ENCODE peak calls at places on chromosomes 11 and 22, in five cellular contexts. W, D, H, G and S are unnamed samples.
A peak's percentile ranks its signal among the peaks of the same experiment; 100 is the strongest.

GRCh38 chr11:66063900-66064299 is 6.2 kb upstream of the PACS1 start:
- DNase-seq in W (no peak), H (no peak), D (no peak), G (no peak), S (no peak)

GRCh38 chr11:103541186-103541795 is 432.1 kb downstream of the DYNC2H1 start:
- DNase-seq in W (no peak), G (no peak), D (no peak), H (no peak), S (no peak)

GRCh38 chr11:69086152-69086551 is 37.4 kb downstream of the TPCN2 start:
- DNase-seq in H (no peak), G (no peak), W (no peak), D (peak; percentile 67), S (no peak)

GRCh38 chr11:61610905-61611304 is 30.0 kb upstream of the SYT7 start:
- DNase-seq in D (no peak), H (no peak), G (no peak), W (no peak), S (no peak)

GRCh38 chr11:99325807-99326206 is 305.1 kb downstream of the CNTN5 start:
- DNase-seq in D (peak; percentile 4), H (peak; percentile 84), G (peak; percentile 81), W (no peak), S (no peak)

GRCh38 chr11:109934151-109934550 is 159.0 kb upstream of the ZC3H12C start:
- DNase-seq in W (no peak), G (no peak), D (no peak), H (no peak), S (no peak)

GRCh38 chr11:6397636-6398035 is 7.4 kb downstream of the SMPD1 start:
- DNase-seq in G (peak; percentile 52), W (no peak), D (peak; percentile 42), H (peak; percentile 60), S (no peak)

GRCh38 chr22:44335903-44336803 is 23.4 kb upstream of the SHISAL1 start:
- DNase-seq in W (no peak), G (no peak), H (no peak), D (no peak), S (no peak)

GRCh38 chr22:47474895-47475294 is 712.4 kb downstream of the TBC1D22A start:
- DNase-seq in H (no peak), D (no peak), W (no peak), G (no peak), S (peak; percentile 35)

GRCh38 chr11:117563556-117563955 is 233.5 kb downstream of the DSCAML1 start:
- DNase-seq in W (peak; percentile 13), G (no peak), H (no peak), D (no peak), S (no peak)

GRCh38 chr22:50720861-50721844 is 16.9 kb upstream of the ACR start:
- DNase-seq in G (no peak), H (no peak), D (no peak), W (no peak), S (no peak)

GRCh38 chr22:50718352-50718709 is 19.7 kb upstream of the ACR start:
- DNase-seq in H (no peak), D (no peak), G (no peak), W (no peak), S (no peak)

GRCh38 chr22:50719814-50720300 is 18.1 kb upstream of the ACR start:
- DNase-seq in G (no peak), W (no peak), H (no peak), D (no peak), S (no peak)

GRCh38 chr22:50722048-50722701 is 15.8 kb upstream of the ACR start:
- DNase-seq in H (no peak), G (no peak), D (no peak), W (no peak), S (no peak)

DNA sequence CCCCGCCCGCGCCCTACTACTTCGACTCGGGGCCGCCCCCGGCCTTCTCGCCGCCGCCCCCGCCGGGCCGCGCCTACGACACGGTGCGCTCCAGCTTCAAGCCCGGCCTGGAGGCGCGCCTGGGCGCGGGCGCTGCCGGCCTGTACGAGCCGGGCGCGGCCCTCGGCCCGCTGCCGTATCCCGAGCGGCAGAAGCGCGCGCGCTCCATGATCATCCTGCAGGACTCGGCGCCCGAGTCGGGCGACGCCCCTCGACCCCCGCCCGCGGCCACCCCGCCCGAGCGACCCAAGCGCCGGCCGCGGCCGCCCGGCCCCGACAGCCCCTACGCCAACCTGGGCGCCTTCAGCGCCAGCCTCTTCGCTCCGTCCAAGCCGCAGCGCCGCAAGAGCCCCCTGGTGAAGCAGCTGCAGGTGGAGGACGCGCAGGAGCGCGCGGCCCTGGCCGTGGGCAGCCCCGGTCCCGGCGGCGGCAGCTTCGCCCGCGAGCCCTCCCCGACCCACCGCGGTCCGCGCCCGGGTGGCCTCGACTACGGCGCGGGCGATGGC is 17.6 kb upstream of the ACR start:
- DNase-seq in D (peak; percentile 19), W (no peak), G (no peak), H (no peak), S (no peak)
- H3K4me3 ChIP-seq in D (no peak overlapping the region), W (no peak overlapping the region), G (no peak overlapping the region), H (no peak overlapping the region), S (no peak overlapping the region)

GRCh38 chr11:135074397-135074998 is 662.5 kb upstream of the B3GAT1 start:
- DNase-seq in H (peak; percentile 1), W (no peak), G (no peak), D (no peak), S (peak; percentile 8)
- TF ChIP-seq CTCF in H (no peak), W (no peak), G (peak; percentile 22), D (no peak), S (peak; percentile 65)

GRCh38 chr22:20804650-20805049 is 30.7 kb downstream of the SERPIND1 start:
- DNase-seq in H (no peak), G (no peak), D (no peak), W (peak; percentile 29), S (no peak)
- H3K4me3 ChIP-seq in H (no peak overlapping the region), G (no peak overlapping the region), D (no peak overlapping the region), W (no peak overlapping the region), S (no peak overlapping the region)

GRCh38 chr11:57746920-57747319 is 4.7 kb downstream of the BTBD18 start:
- DNase-seq in H (no peak), G (no peak), W (no peak), D (no peak), S (no peak)

GRCh38 chr11:57752954-57753353 is 1.3 kb upstream of the BTBD18 start:
- DNase-seq in W (no peak), G (no peak), D (no peak), H (no peak), S (no peak)

GRCh38 chr11:57751676-57752253 is at the start of gene BTBD18:
- DNase-seq in W (no peak), H (peak; percentile 43), D (peak; percentile 75), G (no peak), S (peak; percentile 51)
- TF ChIP-seq CTCF in W (peak; percentile 35), H (peak; percentile 41), D (peak; percentile 45), G (peak; percentile 54), S (peak; percentile 77)

DNA sequence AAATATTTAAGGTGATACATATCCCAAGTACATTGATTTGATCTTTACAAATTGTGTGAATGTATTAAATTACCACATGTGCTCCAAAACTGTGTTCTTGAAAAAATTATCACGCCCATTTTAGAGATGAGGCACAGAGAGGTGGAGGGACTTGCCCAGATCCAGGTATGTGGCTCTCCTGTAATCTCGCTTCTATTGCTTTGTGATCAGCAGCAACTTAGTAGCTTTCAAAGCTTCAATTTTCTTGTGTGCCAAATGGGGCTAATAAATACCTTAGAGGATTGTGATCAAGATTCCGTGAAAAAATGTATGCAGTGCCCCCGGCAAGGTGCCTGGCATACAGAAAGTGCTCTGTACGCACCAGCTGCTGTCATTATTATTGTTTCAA is 18.0 kb downstream of the PTPRJ start:
- DNase-seq in W (no peak), G (no peak), H (no peak), D (no peak), S (no peak)
- H3K4me3 ChIP-seq in W (no peak overlapping the region), G (no peak overlapping the region), H (no peak overlapping the region), D (no peak overlapping the region), S (no peak overlapping the region)

GRCh38 chr11:108871152-108871551 is 206.3 kb downstream of the DDX10 start:
- DNase-seq in H (peak; percentile 77), G (peak; percentile 62), D (peak; percentile 84), W (no peak), S (peak; percentile 30)
- TF ChIP-seq CTCF in H (peak; percentile 69), G (peak; percentile 69), D (peak; percentile 71), W (peak; percentile 21), S (peak; percentile 75)

DNA sequence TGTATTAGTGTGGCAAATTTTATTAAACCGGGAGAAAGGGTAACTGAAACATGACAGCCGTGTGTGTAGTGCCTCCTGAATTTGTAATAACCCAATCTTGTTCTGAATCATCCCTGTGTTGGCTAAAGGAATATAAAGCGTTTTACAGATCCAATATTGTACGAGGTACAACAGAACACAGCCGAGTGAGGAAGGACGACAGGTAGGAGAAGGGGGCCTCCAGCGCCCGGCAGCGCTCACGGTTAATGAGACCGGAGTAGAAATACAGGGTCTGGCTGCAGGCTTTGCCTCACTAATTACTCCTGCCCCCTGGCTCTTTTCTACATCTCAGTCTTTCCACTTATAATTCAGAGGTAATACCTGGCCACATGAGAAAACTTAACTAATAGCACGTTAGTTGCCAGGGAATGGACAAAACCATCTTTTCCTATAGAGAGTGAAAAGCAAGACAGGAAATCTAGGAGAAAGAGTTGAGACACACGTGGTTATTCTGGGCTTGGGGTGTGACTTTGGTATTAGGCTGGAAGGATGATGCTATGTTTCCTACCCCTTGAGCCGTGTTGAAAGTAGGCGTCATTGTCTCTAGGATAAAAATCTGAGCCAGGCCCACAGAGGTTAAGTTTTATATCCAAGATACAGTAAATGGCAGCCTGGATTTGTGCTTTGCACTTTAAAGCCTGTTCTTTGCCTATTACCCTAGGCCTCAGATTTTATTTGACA is 54.0 kb downstream of the GRIK4 start:
- DNase-seq in H (peak; percentile 62), G (peak; percentile 52), W (no peak), D (no peak), S (no peak)
- H3K4me3 ChIP-seq in H (no peak overlapping the region), G (no peak overlapping the region), W (no peak overlapping the region), D (peak overlapping the region; percentile 36), S (no peak overlapping the region)

DNA sequence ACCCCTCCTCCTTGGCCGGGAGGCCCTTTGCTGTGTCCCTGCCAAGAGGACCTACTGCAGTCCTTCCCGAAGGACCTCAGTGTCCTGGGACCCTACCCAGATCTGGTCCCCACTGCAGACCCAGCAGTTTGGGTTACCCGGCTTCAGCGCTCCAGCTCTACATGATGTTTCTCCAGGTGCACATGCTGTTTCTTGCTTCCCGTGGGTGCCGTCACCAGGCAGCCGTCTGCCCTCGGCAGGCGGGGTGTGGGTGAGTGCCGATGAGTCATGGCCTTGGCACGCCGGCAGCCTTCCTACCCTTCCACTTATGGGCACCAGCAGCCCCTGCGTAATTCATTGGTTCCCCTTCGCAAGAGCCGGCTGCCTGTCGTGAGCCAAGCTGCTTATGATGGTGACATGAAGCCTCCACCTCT is 101.8 kb downstream of the BCR start:
- DNase-seq in H (peak; percentile 91), W (peak; percentile 70), D (peak; percentile 77), G (peak; percentile 83), S (no peak)
- TF ChIP-seq CTCF in H (peak; percentile 2), W (no peak), D (no peak), G (no peak), S (no peak)